ENCODE peak calls at places on chromosomes 12 and 14, in eight cellular contexts. H is GM12865, N is lung, I is SK-N-SH, W is GM23338, Z is tibial artery, K is esophagus squamous epithelium, B is neural progenitor cell. X is an unnamed sample.

GRCh38 chr14:36300337-36300736 is 20.1 kb downstream of the MBIP start:
- DNase-seq in B (no peak), I (no peak), Z (no peak), W (no peak), H (no peak), N (no peak), K (no peak), X (no peak)

GRCh38 chr12:12755923-12756322 is 29.5 kb upstream of the APOLD1 start:
- DNase-seq in W (no peak), I (no peak), N (no peak), B (no peak), K (no peak), H (no peak), Z (no peak), X (no peak)

GRCh38 chr14:71626281-71626835 is 305.9 kb upstream of the RGS6 start:
- DNase-seq in B (no peak), Z (no peak), W (no peak), H (no peak), K (no peak), I (peak; percentile 50), N (no peak), X (no peak)

GRCh38 chr12:72072613-72073212 is 134.1 kb downstream of the TPH2 start:
- DNase-seq in I (peak; percentile 20), H (no peak), K (no peak), Z (no peak), B (no peak), N (no peak), W (no peak), X (no peak)

GRCh38 chr14:104444159-104445030 is 135.2 kb upstream of the C14orf180 start:
- DNase-seq in N (peak; percentile 16), I (no peak), Z (peak; percentile 9), K (no peak), H (no peak), W (no peak), B (no peak), X (no peak)

GRCh38 chr12:14946162-14946561 is 7.8 kb upstream of the ERP27 start:
- DNase-seq in K (no peak), I (no peak), W (no peak), H (no peak), B (no peak), Z (no peak), N (no peak), X (no peak)

GRCh38 chr14:89477391-89477790 is 60.4 kb upstream of the FOXN3 start:
- DNase-seq in K (no peak), I (no peak), H (no peak), N (no peak), W (no peak), Z (peak; percentile 60), B (no peak), X (no peak)

GRCh38 chr12:1115471-1116242 is 124.6 kb downstream of the ERC1 start:
- DNase-seq in W (no peak), H (no peak), Z (no peak), I (no peak), K (no peak), B (no peak), N (no peak), X (peak; percentile 26)

GRCh38 chr14:20198991-20199390 is 8.3 kb downstream of the OR11G2 start:
- DNase-seq in K (no peak), H (no peak), I (no peak), B (no peak), Z (no peak), N (no peak), W (no peak), X (no peak)

GRCh38 chr12:132153501-132154340 is 9.5 kb downstream of the NOC4L start:
- DNase-seq in W (peak; percentile 93), H (peak; percentile 78), B (peak; percentile 93), N (peak; percentile 55), I (peak; percentile 95), K (no peak), Z (peak; percentile 36), X (peak; percentile 3)

GRCh38 chr12:116687888-116688287 is 50.0 kb downstream of the SPRING1 start:
- DNase-seq in W (peak; percentile 94), I (peak; percentile 67), Z (no peak), N (no peak), B (peak; percentile 67), H (peak; percentile 66), K (no peak), X (no peak)

GRCh38 chr12:5441497-5442236 is 9.8 kb downstream of the NTF3 start:
- DNase-seq in Z (no peak), K (no peak), I (no peak), B (peak; percentile 60), W (peak; percentile 64), N (no peak), H (no peak), X (peak; percentile 47)

GRCh38 chr14:69226736-69227135 is 33.2 kb upstream of the GALNT16 start:
- DNase-seq in I (no peak), Z (no peak), K (no peak), N (no peak), W (no peak), H (no peak), B (no peak), X (no peak)

GRCh38 chr14:89621009-89621421 is 204.0 kb upstream of the FOXN3 start:
- DNase-seq in H (no peak), Z (no peak), K (no peak), W (no peak), B (no peak), I (no peak), N (no peak), X (no peak)

GRCh38 chr12:63445266-63445665 is 223.0 kb downstream of the DPY19L2 start:
- DNase-seq in H (no peak), W (no peak), Z (no peak), I (no peak), N (no peak), B (no peak), K (no peak), X (no peak)

DNA sequence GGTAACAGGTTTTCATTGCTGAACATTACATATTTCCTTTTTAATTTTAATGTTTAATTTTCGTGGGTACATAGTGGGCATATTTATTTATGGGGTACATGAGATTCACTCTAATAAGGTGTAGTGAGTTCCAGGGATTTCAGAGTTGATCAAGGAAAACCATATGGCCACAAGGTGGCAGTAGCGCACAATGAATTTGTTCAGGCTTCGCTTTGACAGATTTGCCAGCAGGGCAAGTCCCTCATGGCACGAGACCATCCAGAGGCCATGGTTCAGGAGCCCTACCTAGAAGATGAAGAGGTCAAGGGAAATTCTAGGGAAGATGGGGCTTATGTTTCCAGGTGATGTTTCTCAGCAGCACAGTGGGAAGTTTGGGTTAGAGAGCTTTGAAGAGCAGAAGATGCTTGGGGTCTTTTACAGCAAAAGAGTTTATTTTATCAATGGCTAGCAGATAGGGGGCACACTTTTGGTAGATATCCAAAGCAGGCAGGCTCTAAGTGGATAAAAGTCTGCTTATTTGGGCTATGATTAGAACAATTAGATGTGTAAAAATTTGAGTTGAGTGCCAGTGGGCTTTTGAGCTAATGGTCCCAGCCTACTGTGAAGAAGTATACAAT is 1004.4 kb downstream of the AACS start:
- DNase-seq in W (peak; percentile 69), N (peak; percentile 44), K (no peak), H (peak; percentile 70), I (peak; percentile 20), Z (no peak), B (peak; percentile 85), X (no peak)
- TF ChIP-seq CTCF in W (peak; percentile 77), N (no peak), K (peak; percentile 48), H (peak; percentile 59), I (peak; percentile 71), Z (no peak), B (peak; percentile 84), X (peak; percentile 10)

DNA sequence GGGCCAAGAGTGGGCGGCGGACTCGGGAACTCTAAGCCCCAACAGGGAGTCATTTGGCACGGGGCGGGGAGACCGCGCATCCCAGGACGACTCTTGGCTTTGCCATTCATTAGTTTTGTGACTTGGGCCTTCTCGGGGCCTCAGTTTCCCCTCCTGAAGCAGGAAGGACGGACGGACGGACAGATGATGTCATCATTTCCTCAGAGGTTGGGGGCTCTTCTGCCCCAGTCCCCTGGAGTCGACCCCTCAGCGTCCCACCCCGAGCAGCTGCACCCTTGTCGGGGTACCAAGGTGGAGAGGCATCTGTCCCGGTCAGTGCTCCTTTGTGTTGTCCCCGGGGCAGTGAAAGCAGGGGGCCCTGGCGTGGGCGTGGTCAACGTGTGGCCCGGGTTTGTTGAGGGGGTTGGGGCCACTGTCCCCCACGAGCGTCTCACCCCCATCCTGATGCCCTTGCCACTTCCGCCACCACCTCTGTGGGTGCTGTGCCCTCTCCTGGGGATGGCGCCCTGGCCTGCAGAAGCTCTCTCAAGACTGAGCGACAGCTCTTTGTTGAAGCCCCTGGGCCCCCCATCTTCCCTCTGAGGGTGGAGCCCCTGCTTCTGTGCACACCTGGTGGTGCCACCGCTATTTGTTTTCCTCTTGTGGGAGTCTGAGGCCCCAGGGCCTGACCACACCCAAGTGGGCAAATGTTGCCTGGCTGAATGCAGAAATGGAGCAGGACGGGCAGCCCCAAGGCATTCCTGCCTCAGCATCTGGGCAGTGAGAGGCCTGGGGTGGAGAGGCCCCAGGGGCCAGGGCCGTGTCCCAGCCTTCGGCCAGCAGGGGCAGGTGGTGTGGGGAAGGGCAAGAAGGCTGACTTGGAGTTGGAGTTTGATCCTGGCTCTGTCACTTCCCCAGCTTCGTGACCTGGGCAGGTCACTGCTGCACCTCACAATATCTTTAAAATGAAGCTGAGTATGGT is 896 bp downstream of the HHIPL1 start:
- DNase-seq in H (no peak), W (no peak), B (no peak), K (no peak), N (no peak), I (no peak), Z (no peak), X (no peak)
- H3K4me3 ChIP-seq in H (no peak overlapping the region), W (peak overlapping the region; percentile 73), B (peak overlapping the region; percentile 36), K (peak overlapping the region; percentile 57), N (peak overlapping the region; percentile 18), I (no peak overlapping the region), Z (peak overlapping the region; percentile 59), X (peak overlapping the region; percentile 49)

DNA sequence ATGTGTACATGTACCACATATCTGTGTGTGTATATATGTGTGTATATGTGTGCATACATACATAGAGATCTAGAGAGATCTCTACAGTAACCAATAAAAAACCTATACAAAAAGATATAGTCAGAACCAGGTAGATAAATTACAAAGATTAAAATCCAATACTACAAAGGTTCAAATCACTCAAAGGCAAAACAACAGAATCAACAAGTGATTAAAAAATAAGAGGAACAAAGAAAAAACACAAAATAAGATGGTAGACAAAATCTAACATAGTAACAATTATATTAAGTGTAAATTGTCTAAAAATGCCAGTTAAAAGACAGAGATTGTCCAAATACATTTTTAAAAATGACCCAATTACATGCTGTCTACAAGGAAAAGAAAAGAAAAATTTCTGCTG is 83.6 kb downstream of the R3HDM2 start:
- DNase-seq in K (no peak), N (no peak), H (no peak), W (no peak), I (no peak), Z (no peak), B (no peak), X (no peak)
- TF ChIP-seq CTCF in K (no peak), N (no peak), H (no peak), W (no peak), I (no peak), Z (no peak), B (no peak), X (no peak)

DNA sequence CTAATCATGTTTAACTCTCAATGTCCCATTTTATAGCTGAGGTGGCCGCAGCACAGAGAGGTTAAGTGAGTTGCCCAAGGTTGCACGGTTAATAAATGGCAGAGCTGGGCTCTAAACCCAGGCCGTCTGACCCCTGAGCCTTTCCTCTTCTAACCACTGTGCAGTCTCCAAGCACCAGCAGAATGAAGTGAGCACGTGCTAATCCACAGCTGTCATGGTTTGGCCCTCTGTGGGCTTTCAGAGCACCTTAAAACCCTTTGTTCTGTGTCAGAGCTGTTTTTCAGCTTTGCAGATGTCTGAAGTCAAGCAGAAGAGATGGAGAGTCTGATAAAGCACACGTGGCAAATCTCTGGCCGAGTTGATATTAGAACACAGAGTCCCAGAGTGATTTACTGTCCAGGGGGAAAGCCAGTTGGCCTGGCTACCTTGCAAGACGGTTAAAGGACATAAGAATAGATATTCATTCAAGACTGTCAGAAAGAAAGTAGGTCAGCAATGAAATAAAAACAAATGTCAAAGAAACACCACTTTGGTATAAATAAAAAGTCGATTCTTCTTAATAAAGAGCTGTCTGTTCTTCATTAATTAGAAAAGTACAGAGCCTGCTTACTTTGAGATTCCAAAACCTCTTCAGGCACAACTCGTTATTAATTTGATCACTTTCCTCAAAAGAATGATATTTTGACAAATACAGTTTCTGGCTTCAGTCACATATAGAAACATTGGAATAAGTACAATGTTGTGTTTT is 107.3 kb downstream of the CRADD start:
- DNase-seq in W (no peak), H (no peak), N (no peak), Z (peak; percentile 83), I (peak; percentile 44), B (peak; percentile 72), K (no peak), X (no peak)
- H3K4me3 ChIP-seq in W (no peak overlapping the region), H (no peak overlapping the region), N (no peak overlapping the region), Z (no peak overlapping the region), I (peak overlapping the region; percentile 24), B (no peak overlapping the region), K (no peak overlapping the region), X (no peak overlapping the region)

X was measured in AG04449.